ENCODE peak calls at places on chromosomes 5 and 9, in four cellular contexts. M is spleen; D is HCT116; Q is naive thymus-derived CD4-positive, alpha-beta T cell. O is an unnamed sample.

GRCh38 chr5:118863345-118863744 is 125.0 kb downstream of the DTWD2 start:
- DNase-seq in D (no peak), M (no peak), Q (no peak), O (no peak)

GRCh38 chr5:99543841-99544240 is 615.0 kb upstream of the CHD1 start:
- DNase-seq in M (no peak), D (no peak), Q (no peak), O (no peak)

GRCh38 chr9:80605793-80606192 is 1034.0 kb downstream of the TLE4 start:
- DNase-seq in M (no peak), D (no peak), Q (no peak), O (no peak)

GRCh38 chr9:2787065-2787464 is 56.8 kb downstream of the PUM3 start:
- DNase-seq in M (no peak), D (no peak), Q (no peak), O (no peak)

GRCh38 chr5:110840347-110840960 is 101.6 kb downstream of the SLC25A46 start:
- DNase-seq in D (no peak), Q (no peak), M (no peak), O (no peak)

GRCh38 chr9:121282309-121283071 is 14.5 kb downstream of the GSN start:
- DNase-seq in D (no peak), M (no peak), Q (no peak), O (no peak)

GRCh38 chr9:96241391-96241809 is 60.6 kb downstream of the HSD17B3 start:
- DNase-seq in M (no peak), Q (no peak), D (peak; percentile 82), O (peak; percentile 34)

GRCh38 chr9:31140316-31140715 is 1244.1 kb upstream of the ACO1 start:
- DNase-seq in M (no peak), D (peak; percentile 12), Q (no peak), O (no peak)

GRCh38 chr9:81826541-81826906 is 101.7 kb upstream of the SPATA31D4 start:
- DNase-seq in D (no peak), M (no peak), Q (no peak), O (no peak)

GRCh38 chr5:59525957-59526356 is 367.6 kb downstream of the PDE4D start:
- DNase-seq in Q (no peak), M (no peak), D (no peak), O (no peak)

GRCh38 chr5:115810776-115811175 is 5.7 kb downstream of the CDO1 start:
- DNase-seq in D (no peak), M (no peak), Q (no peak), O (no peak)

GRCh38 chr5:539469-540214 is 15.4 kb upstream of the SLC9A3 start:
- DNase-seq in Q (no peak), M (peak; percentile 70), D (no peak), O (no peak)

GRCh38 chr5:16809816-16810502 is 126.1 kb downstream of the MYO10 start:
- DNase-seq in M (no peak), Q (no peak), D (no peak), O (no peak)

GRCh38 chr9:130707225-130707976 is 13.8 kb downstream of the EXOSC2 start:
- DNase-seq in Q (peak; percentile 65), D (no peak), M (no peak), O (peak; percentile 79)

GRCh38 chr5:132490484-132491367 is at the start of gene IRF1:
- DNase-seq in D (peak; percentile 87), M (peak; percentile 99), Q (peak; percentile 98), O (peak; percentile 99)

GRCh38 chr9:38229123-38229829 is 160.2 kb upstream of the SHB start:
- DNase-seq in D (no peak), Q (no peak), M (no peak), O (no peak)

GRCh38 chr9:117466111-117466510 is 51.3 kb upstream of the ASTN2 start:
- DNase-seq in Q (no peak), D (no peak), M (no peak), O (no peak)

GRCh38 chr9:73156593-73157187 is 5.0 kb downstream of the ANXA1 start:
- DNase-seq in D (no peak), Q (no peak), M (no peak), O (no peak)

GRCh38 chr9:8070779-8071444 is 271.3 kb upstream of the DMAC1 start:
- DNase-seq in Q (no peak), M (no peak), D (no peak), O (no peak)

GRCh38 chr5:14745188-14745563 is 80.7 kb downstream of the OTULIN start:
- DNase-seq in M (no peak), Q (no peak), D (no peak), O (no peak)

GRCh38 chr9:100590481-100590880 is 12.6 kb downstream of the CAVIN4 start:
- DNase-seq in M (no peak), Q (no peak), D (no peak), O (no peak)

GRCh38 chr9:77583366-77583626 is 64.8 kb downstream of the GNA14 start:
- DNase-seq in D (no peak), Q (no peak), M (no peak), O (no peak)

GRCh38 chr5:96957125-96958041 is 21.5 kb downstream of the LNPEP start:
- DNase-seq in Q (no peak), D (no peak), M (no peak), O (no peak)

GRCh38 chr5:50666261-50667078 is at the start of gene PARP8:
- DNase-seq in D (no peak), Q (peak; percentile 51), M (peak; percentile 92), O (peak; percentile 49)

GRCh38 chr9:127662617-127663016 is 44.2 kb upstream of the CFAP157 start:
- DNase-seq in M (no peak), D (no peak), Q (no peak), O (no peak)

GRCh38 chr5:84080908-84081307 is 303.8 kb downstream of the EDIL3 start:
- DNase-seq in D (no peak), M (no peak), Q (no peak), O (no peak)

GRCh38 chr5:179162351-179163235 is 102.4 kb downstream of the ZNF354C start:
- DNase-seq in D (no peak), Q (no peak), M (peak; percentile 45), O (no peak)

GRCh38 chr5:107670028-107670926 is 460 bp downstream of the EFNA5 start:
- DNase-seq in D (no peak), M (peak; percentile 71), Q (no peak), O (no peak)

GRCh38 chr5:84478603-84479002 is 93.9 kb upstream of the EDIL3 start:
- DNase-seq in M (no peak), D (no peak), Q (no peak), O (no peak)

GRCh38 chr9:14106699-14107098 is 207.2 kb downstream of the NFIB start:
- DNase-seq in Q (no peak), M (no peak), D (no peak), O (no peak)

GRCh38 chr5:100576217-100576751 is 41.1 kb downstream of the FAM174A start:
- DNase-seq in M (no peak), D (no peak), Q (no peak), O (no peak)

GRCh38 chr5:125412561-125413535 is 666.4 kb upstream of the ZNF608 start:
- DNase-seq in D (no peak), M (peak; percentile 79), Q (no peak), O (no peak)
- H3K27ac ChIP-seq in D (no peak overlapping the region), M (no peak overlapping the region), Q (no peak overlapping the region), O (no peak overlapping the region)

DNA sequence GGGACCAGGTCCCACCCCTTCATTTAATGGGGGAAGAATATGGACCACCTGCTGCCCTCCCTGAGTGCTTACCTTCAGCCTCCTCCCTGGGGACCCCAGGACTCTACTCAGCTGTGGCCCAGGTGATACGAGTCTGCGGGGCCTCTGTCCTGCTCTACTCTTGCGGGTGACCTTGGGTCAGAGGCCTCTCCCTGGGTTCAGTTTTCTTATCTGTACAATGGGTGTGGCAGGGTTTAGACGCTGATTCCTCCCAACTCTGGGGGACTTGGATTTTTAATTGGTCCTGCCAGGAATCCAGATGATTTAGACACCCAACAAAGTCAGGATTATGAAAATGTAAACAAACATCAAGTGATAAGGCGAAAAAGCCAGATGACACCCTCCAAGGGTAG is 25.0 kb downstream of the FAM163B start:
- DNase-seq in D (no peak), Q (no peak), M (no peak), O (no peak)
- H3K27ac ChIP-seq in D (no peak overlapping the region), Q (no peak overlapping the region), M (no peak overlapping the region), O (no peak overlapping the region)

GRCh38 chr5:80190960-80191359 is 64.9 kb downstream of the SERINC5 start:
- DNase-seq in D (no peak), Q (no peak), M (no peak), O (no peak)
- H3K27ac ChIP-seq in D (no peak overlapping the region), Q (peak overlapping the region; percentile 79), M (peak overlapping the region; percentile 60), O (peak overlapping the region; percentile 17)

GRCh38 chr5:38797838-38798237 is 48.0 kb upstream of the OSMR start:
- DNase-seq in Q (no peak), M (no peak), D (no peak), O (no peak)
- H3K27ac ChIP-seq in Q (no peak overlapping the region), M (no peak overlapping the region), D (no peak overlapping the region), O (no peak overlapping the region)